ENCODE peak calls at places on chromosomes 13 and 19, in six cellular contexts. One of them, this sample, is unnamed.

GRCh38 chr19:33906578-33907335 is 110.1 kb downstream of the KCTD15 start:
- DNase-seq in osteoblast: peak; percentile 66
- DNase-seq in astrocyte of the spinal cord: peak; percentile 7
- DNase-seq in cardiac muscle cell: peak; percentile 50
- DNase-seq in upper lobe of right lung: peak; percentile 67
- DNase-seq in tibial artery: no peak
- DNase-seq in this sample: no peak

GRCh38 chr19:54335164-54335563 is 3.8 kb downstream of the LILRA4 start:
- DNase-seq in osteoblast: no peak
- DNase-seq in astrocyte of the spinal cord: no peak
- DNase-seq in cardiac muscle cell: no peak
- DNase-seq in upper lobe of right lung: peak; percentile 13
- DNase-seq in tibial artery: no peak
- DNase-seq in this sample: no peak

GRCh38 chr19:33384983-33385382 is 11.5 kb downstream of the CEBPG start:
- DNase-seq in osteoblast: no peak
- DNase-seq in astrocyte of the spinal cord: no peak
- DNase-seq in cardiac muscle cell: no peak
- DNase-seq in upper lobe of right lung: no peak
- DNase-seq in tibial artery: no peak
- DNase-seq in this sample: no peak

GRCh38 chr19:19480688-19481087 is 34.7 kb downstream of the TSSK6 start:
- DNase-seq in osteoblast: peak; percentile 73
- DNase-seq in astrocyte of the spinal cord: peak; percentile 32
- DNase-seq in cardiac muscle cell: no peak
- DNase-seq in upper lobe of right lung: no peak
- DNase-seq in tibial artery: no peak
- DNase-seq in this sample: no peak

GRCh38 chr19:2334426-2334825 is 5.9 kb downstream of the SPPL2B start:
- DNase-seq in osteoblast: no peak
- DNase-seq in astrocyte of the spinal cord: no peak
- DNase-seq in cardiac muscle cell: no peak
- DNase-seq in upper lobe of right lung: no peak
- DNase-seq in tibial artery: no peak
- DNase-seq in this sample: no peak

GRCh38 chr13:39585219-39585618 is 17.8 kb downstream of the LHFPL6 start:
- DNase-seq in osteoblast: no peak
- DNase-seq in astrocyte of the spinal cord: no peak
- DNase-seq in cardiac muscle cell: no peak
- DNase-seq in upper lobe of right lung: no peak
- DNase-seq in tibial artery: no peak
- DNase-seq in this sample: no peak

GRCh38 chr19:37466277-37466797 is 907 bp downstream of the ZNF569 start:
- DNase-seq in osteoblast: peak; percentile 43
- DNase-seq in astrocyte of the spinal cord: peak; percentile 48
- DNase-seq in cardiac muscle cell: no peak
- DNase-seq in upper lobe of right lung: no peak
- DNase-seq in tibial artery: no peak
- DNase-seq in this sample: no peak

GRCh38 chr13:75986818-75987217 is 350.7 kb downstream of the LMO7 start:
- DNase-seq in osteoblast: no peak
- DNase-seq in astrocyte of the spinal cord: no peak
- DNase-seq in cardiac muscle cell: no peak
- DNase-seq in upper lobe of right lung: no peak
- DNase-seq in tibial artery: no peak
- DNase-seq in this sample: no peak

GRCh38 chr19:14529254-14530004 is at the start of gene TECR:
- DNase-seq in osteoblast: peak; percentile 99
- DNase-seq in astrocyte of the spinal cord: peak; percentile 100
- DNase-seq in cardiac muscle cell: peak; percentile 100
- DNase-seq in upper lobe of right lung: peak; percentile 100
- DNase-seq in tibial artery: peak; percentile 100
- DNase-seq in this sample: peak; percentile 99

GRCh38 chr19:14533450-14533849 is 4.1 kb downstream of the TECR start:
- DNase-seq in osteoblast: no peak
- DNase-seq in astrocyte of the spinal cord: no peak
- DNase-seq in cardiac muscle cell: no peak
- DNase-seq in upper lobe of right lung: no peak
- DNase-seq in tibial artery: no peak
- DNase-seq in this sample: no peak

GRCh38 chr19:14528419-14529253 is 758 bp upstream of the TECR start:
- DNase-seq in osteoblast: no peak
- DNase-seq in astrocyte of the spinal cord: no peak
- DNase-seq in cardiac muscle cell: no peak
- DNase-seq in upper lobe of right lung: peak; percentile 72
- DNase-seq in tibial artery: peak; percentile 68
- DNase-seq in this sample: no peak

GRCh38 chr19:14530005-14530348 is 583 bp downstream of the TECR start:
- DNase-seq in osteoblast: no peak
- DNase-seq in astrocyte of the spinal cord: no peak
- DNase-seq in cardiac muscle cell: no peak
- DNase-seq in upper lobe of right lung: peak; percentile 88
- DNase-seq in tibial artery: no peak
- DNase-seq in this sample: no peak

DNA sequence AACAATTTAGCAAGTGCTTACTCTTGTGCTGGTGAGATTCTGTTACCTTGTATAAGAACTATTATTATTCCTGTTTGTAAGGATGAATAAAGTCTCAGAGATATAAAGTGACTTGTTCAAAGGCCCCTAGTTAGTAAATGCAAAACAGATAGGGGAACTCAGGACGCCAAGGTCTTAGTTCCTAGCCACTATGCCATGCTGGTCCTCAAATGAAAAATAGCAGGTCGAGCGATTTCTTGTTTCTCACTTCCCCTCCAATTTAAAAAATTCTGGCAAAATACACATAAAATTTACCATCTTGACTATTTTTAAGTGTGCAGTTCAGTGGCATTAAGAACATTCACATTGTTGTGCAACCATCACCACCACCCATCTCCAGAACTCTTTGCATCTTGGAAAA is 1.1 kb downstream of the TECR start:
- DNase-seq in osteoblast: no peak
- DNase-seq in astrocyte of the spinal cord: no peak
- DNase-seq in cardiac muscle cell: no peak
- DNase-seq in upper lobe of right lung: no peak
- DNase-seq in tibial artery: no peak
- DNase-seq in this sample: no peak
- H3K4me3 ChIP-seq in osteoblast: peak overlapping the region; percentile 91
- H3K4me3 ChIP-seq in astrocyte of the spinal cord: peak overlapping the region; percentile 97
- H3K4me3 ChIP-seq in cardiac muscle cell: peak overlapping the region; percentile 63
- H3K4me3 ChIP-seq in upper lobe of right lung: peak overlapping the region; percentile 79
- H3K4me3 ChIP-seq in tibial artery: peak overlapping the region; percentile 71
- H3K4me3 ChIP-seq in this sample: peak overlapping the region; percentile 76

GRCh38 chr19:51457351-51458013 is 772 bp downstream of the SIGLEC8 start:
- DNase-seq in osteoblast: no peak
- DNase-seq in astrocyte of the spinal cord: no peak
- DNase-seq in cardiac muscle cell: no peak
- DNase-seq in upper lobe of right lung: no peak
- DNase-seq in tibial artery: no peak
- DNase-seq in this sample: no peak
- H3K4me3 ChIP-seq in osteoblast: no peak overlapping the region
- H3K4me3 ChIP-seq in astrocyte of the spinal cord: no peak overlapping the region
- H3K4me3 ChIP-seq in cardiac muscle cell: no peak overlapping the region
- H3K4me3 ChIP-seq in upper lobe of right lung: no peak overlapping the region
- H3K4me3 ChIP-seq in tibial artery: no peak overlapping the region
- H3K4me3 ChIP-seq in this sample: no peak overlapping the region

DNA sequence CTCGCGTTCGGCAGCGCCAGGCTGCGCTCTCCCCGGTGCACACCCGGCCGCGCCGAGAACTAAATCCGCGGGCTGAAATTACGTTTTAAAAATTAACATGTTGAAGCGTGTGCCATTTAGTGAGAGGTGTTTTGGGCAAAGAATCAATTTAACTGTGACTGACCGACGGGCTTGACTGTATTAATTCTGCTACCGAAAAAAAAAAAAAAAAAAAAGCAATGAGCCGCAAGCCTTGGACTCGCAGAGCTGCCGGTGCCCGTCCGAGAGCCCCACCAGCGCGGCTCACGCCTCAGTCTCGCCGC is 9.6 kb upstream of the SOX1 start:
- DNase-seq in osteoblast: no peak
- DNase-seq in astrocyte of the spinal cord: no peak
- DNase-seq in cardiac muscle cell: no peak
- DNase-seq in upper lobe of right lung: no peak
- DNase-seq in tibial artery: no peak
- DNase-seq in this sample: no peak
- H3K4me3 ChIP-seq in osteoblast: no peak overlapping the region
- H3K4me3 ChIP-seq in astrocyte of the spinal cord: no peak overlapping the region
- H3K4me3 ChIP-seq in cardiac muscle cell: no peak overlapping the region
- H3K4me3 ChIP-seq in upper lobe of right lung: no peak overlapping the region
- H3K4me3 ChIP-seq in tibial artery: no peak overlapping the region
- H3K4me3 ChIP-seq in this sample: no peak overlapping the region

GRCh38 chr13:106709509-106709908 is 141.6 kb upstream of the ARGLU1 start:
- DNase-seq in osteoblast: no peak
- DNase-seq in astrocyte of the spinal cord: peak; percentile 19
- DNase-seq in cardiac muscle cell: peak; percentile 72
- DNase-seq in upper lobe of right lung: no peak
- DNase-seq in tibial artery: no peak
- DNase-seq in this sample: no peak
- H3K4me3 ChIP-seq in osteoblast: no peak overlapping the region
- H3K4me3 ChIP-seq in astrocyte of the spinal cord: no peak overlapping the region
- H3K4me3 ChIP-seq in cardiac muscle cell: no peak overlapping the region
- H3K4me3 ChIP-seq in upper lobe of right lung: peak overlapping the region; percentile 28
- H3K4me3 ChIP-seq in tibial artery: no peak overlapping the region
- H3K4me3 ChIP-seq in this sample: no peak overlapping the region

GRCh38 chr19:13864513-13865242 is 12.3 kb upstream of the NANOS3 start:
- DNase-seq in osteoblast: peak; percentile 88
- DNase-seq in astrocyte of the spinal cord: no peak
- DNase-seq in cardiac muscle cell: no peak
- DNase-seq in upper lobe of right lung: no peak
- DNase-seq in tibial artery: no peak
- DNase-seq in this sample: no peak
- H3K4me3 ChIP-seq in osteoblast: peak overlapping the region; percentile 51
- H3K4me3 ChIP-seq in astrocyte of the spinal cord: peak overlapping the region; percentile 2
- H3K4me3 ChIP-seq in cardiac muscle cell: peak overlapping the region; percentile 96
- H3K4me3 ChIP-seq in upper lobe of right lung: peak overlapping the region; percentile 61
- H3K4me3 ChIP-seq in tibial artery: peak overlapping the region; percentile 71
- H3K4me3 ChIP-seq in this sample: no peak overlapping the region

GRCh38 chr13:112980441-112980840 is 11.4 kb downstream of the MCF2L start:
- DNase-seq in osteoblast: no peak
- DNase-seq in astrocyte of the spinal cord: no peak
- DNase-seq in cardiac muscle cell: no peak
- DNase-seq in upper lobe of right lung: no peak
- DNase-seq in tibial artery: no peak
- DNase-seq in this sample: no peak

GRCh38 chr13:112983042-112983305 is 14.0 kb downstream of the MCF2L start:
- DNase-seq in osteoblast: no peak
- DNase-seq in astrocyte of the spinal cord: no peak
- DNase-seq in cardiac muscle cell: no peak
- DNase-seq in upper lobe of right lung: no peak
- DNase-seq in tibial artery: no peak
- DNase-seq in this sample: no peak

GRCh38 chr13:112981361-112981905 is 12.4 kb downstream of the MCF2L start:
- DNase-seq in osteoblast: no peak
- DNase-seq in astrocyte of the spinal cord: no peak
- DNase-seq in cardiac muscle cell: no peak
- DNase-seq in upper lobe of right lung: no peak
- DNase-seq in tibial artery: no peak
- DNase-seq in this sample: no peak

GRCh38 chr13:112983428-112984196 is 14.6 kb downstream of the MCF2L start:
- DNase-seq in osteoblast: no peak
- DNase-seq in astrocyte of the spinal cord: no peak
- DNase-seq in cardiac muscle cell: no peak
- DNase-seq in upper lobe of right lung: no peak
- DNase-seq in tibial artery: no peak
- DNase-seq in this sample: no peak

DNA sequence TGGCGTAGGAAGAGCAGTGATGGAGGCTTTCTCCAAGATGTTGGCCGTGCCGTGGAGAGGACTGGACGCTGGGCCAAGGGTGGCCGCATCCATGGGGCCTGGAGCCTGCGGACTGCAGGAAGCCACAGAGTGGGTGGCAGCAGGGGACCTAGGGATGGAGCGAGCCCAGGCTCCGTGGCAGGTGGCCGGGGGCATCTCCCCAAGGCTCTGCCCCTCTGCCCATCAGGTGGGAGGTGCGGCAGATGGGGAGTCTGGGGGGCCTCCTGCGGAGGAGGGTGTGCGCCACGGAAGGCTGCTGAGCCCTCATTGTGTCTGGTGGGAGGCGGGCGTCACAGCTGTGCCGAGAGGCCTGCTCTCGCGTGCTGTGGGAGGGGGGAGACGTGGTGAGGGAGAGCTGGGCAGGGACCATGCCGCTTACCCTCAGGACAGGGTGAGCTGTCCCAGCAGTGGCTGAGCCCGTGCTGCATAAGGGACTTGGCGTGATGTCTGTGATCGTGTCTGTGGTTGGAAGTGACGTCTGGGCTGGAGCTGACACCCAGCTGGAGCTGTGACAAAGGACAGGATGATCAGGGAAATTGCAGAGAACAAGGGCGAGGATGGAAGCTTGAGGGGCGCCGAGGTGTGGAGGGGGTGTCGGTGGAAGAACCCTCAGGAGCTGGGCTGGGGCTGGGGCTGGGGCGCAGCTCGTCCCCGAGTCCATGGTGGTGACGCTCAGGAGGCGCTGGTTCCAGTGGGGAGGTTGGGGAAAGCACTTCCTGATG is 13.4 kb downstream of the MCF2L start:
- DNase-seq in osteoblast: no peak
- DNase-seq in astrocyte of the spinal cord: no peak
- DNase-seq in cardiac muscle cell: no peak
- DNase-seq in upper lobe of right lung: no peak
- DNase-seq in tibial artery: no peak
- DNase-seq in this sample: no peak
- H3K4me3 ChIP-seq in osteoblast: no peak overlapping the region
- H3K4me3 ChIP-seq in astrocyte of the spinal cord: no peak overlapping the region
- H3K4me3 ChIP-seq in cardiac muscle cell: no peak overlapping the region
- H3K4me3 ChIP-seq in upper lobe of right lung: peak overlapping the region; percentile 45
- H3K4me3 ChIP-seq in tibial artery: no peak overlapping the region
- H3K4me3 ChIP-seq in this sample: no peak overlapping the region